ENCODE peak calls at places on chromosomes 4 and X, in eight cellular contexts. I is ovary; C is psoas muscle; O is neural progenitor cell; P is brain microvascular endothelial cell; T is naive thymus-derived CD4-positive, alpha-beta T cell; G is colonic mucosa; A is pancreas. Z is an unnamed sample.

GRCh38 chrX:150007356-150007755 is 69.1 kb upstream of the EOLA2 start:
- DNase-seq in I (no peak), C (no peak), O (no peak), P (no peak), T (no peak), G (no peak), A (no peak), Z (no peak)

GRCh38 chr4:56425518-56425917 is 9.9 kb downstream of the PPAT start:
- DNase-seq in I (no peak), C (no peak), O (no peak), P (no peak), T (no peak), G (no peak), A (no peak), Z (no peak)

GRCh38 chr4:110629780-110630500 is 7.1 kb upstream of the PITX2 start:
- DNase-seq in I (no peak), C (no peak), O (no peak), P (no peak), T (no peak), G (no peak), A (no peak), Z (no peak)

GRCh38 chr4:82823062-82823461 is 24.5 kb upstream of the SCD5 start:
- DNase-seq in I (no peak), C (no peak), O (no peak), P (peak; percentile 73), T (no peak), G (no peak), A (no peak), Z (no peak)

GRCh38 chr4:41967392-41967791 is 14.2 kb upstream of the DCAF4L1 start:
- DNase-seq in I (no peak), C (no peak), O (no peak), P (no peak), T (no peak), G (no peak), A (no peak), Z (no peak)

GRCh38 chrX:70033348-70033747 is 16.4 kb downstream of the AWAT2 start:
- DNase-seq in I (no peak), C (no peak), O (peak; percentile 57), P (peak; percentile 22), T (no peak), G (peak; percentile 20), A (no peak), Z (no peak)

GRCh38 chr4:122012735-122013134 is 60.9 kb upstream of the TRPC3 start:
- DNase-seq in I (no peak), C (no peak), O (no peak), P (peak; percentile 11), T (no peak), G (no peak), A (no peak), Z (no peak)

GRCh38 chrX:30900227-30900626 is 11.2 kb upstream of the TAB3 start:
- DNase-seq in I (no peak), C (no peak), O (no peak), P (no peak), T (no peak), G (no peak), A (no peak), Z (peak; percentile 21)

GRCh38 chr4:56843421-56843899 is 22.0 kb upstream of the SPINK2 start:
- DNase-seq in I (peak; percentile 34), C (no peak), O (no peak), P (no peak), T (no peak), G (no peak), A (no peak), Z (no peak)

GRCh38 chr4:13137400-13137799 is 346.7 kb downstream of the RAB28 start:
- DNase-seq in I (no peak), C (no peak), O (no peak), P (no peak), T (no peak), G (no peak), A (no peak), Z (no peak)

GRCh38 chr4:18318682-18319410 is 297.3 kb upstream of the LCORL start:
- DNase-seq in I (peak; percentile 31), C (peak; percentile 18), O (peak; percentile 15), P (peak; percentile 0), T (no peak), G (no peak), A (peak; percentile 43), Z (no peak)

GRCh38 chrX:104112326-104112951 is at the start of gene ZCCHC18:
- DNase-seq in I (peak; percentile 70), C (peak; percentile 49), O (peak; percentile 91), P (peak; percentile 35), T (peak; percentile 44), G (peak; percentile 28), A (peak; percentile 75), Z (peak; percentile 8)

GRCh38 chr4:54495091-54495490 is 162.7 kb upstream of the KIT start:
- DNase-seq in I (no peak), C (no peak), O (peak; percentile 59), P (peak; percentile 51), T (no peak), G (no peak), A (no peak), Z (no peak)

GRCh38 chr4:15002659-15003440 is 569 bp downstream of the CPEB2 start:
- DNase-seq in I (peak; percentile 77), C (peak; percentile 78), O (peak; percentile 84), P (peak; percentile 88), T (peak; percentile 76), G (peak; percentile 82), A (peak; percentile 84), Z (peak; percentile 19)

GRCh38 chr4:142818476-142818875 is 27.6 kb downstream of the INPP4B start:
- DNase-seq in I (no peak), C (no peak), O (no peak), P (no peak), T (no peak), G (no peak), A (no peak), Z (no peak)

GRCh38 chr4:76639292-76639691 is 204.3 kb downstream of the SHROOM3 start:
- DNase-seq in I (no peak), C (no peak), O (no peak), P (no peak), T (no peak), G (no peak), A (no peak), Z (peak; percentile 83)

GRCh38 chrX:138191998-138192397 is 519.5 kb downstream of the FGF13 start:
- DNase-seq in I (no peak), C (no peak), O (peak; percentile 64), P (peak; percentile 20), T (no peak), G (no peak), A (no peak), Z (no peak)

GRCh38 chrX:9267415-9267814 is 197.4 kb upstream of the TBL1X start:
- DNase-seq in I (no peak), C (no peak), O (no peak), P (no peak), T (no peak), G (no peak), A (no peak), Z (no peak)

GRCh38 chr4:19945501-19945900 is 306.2 kb upstream of the SLIT2 start:
- DNase-seq in I (no peak), C (no peak), O (no peak), P (no peak), T (no peak), G (no peak), A (no peak), Z (no peak)
- H3K27ac ChIP-seq in I (no peak overlapping the region), C (no peak overlapping the region), O (no peak overlapping the region), P (peak overlapping the region; percentile 70), T (no peak overlapping the region), G (no peak overlapping the region), A (no peak overlapping the region), Z (no peak overlapping the region)

GRCh38 chrX:123219916-123220315 is 35.8 kb downstream of the GRIA3 start:
- DNase-seq in I (peak; percentile 26), C (no peak), O (peak; percentile 13), P (no peak), T (no peak), G (no peak), A (no peak), Z (no peak)
- H3K27ac ChIP-seq in I (no peak overlapping the region), C (no peak overlapping the region), O (no peak overlapping the region), P (no peak overlapping the region), T (no peak overlapping the region), G (no peak overlapping the region), A (no peak overlapping the region), Z (no peak overlapping the region)

GRCh38 chr4:88018471-88018870 is 11.0 kb downstream of the PKD2 start:
- DNase-seq in I (no peak), C (peak; percentile 46), O (no peak), P (peak; percentile 43), T (no peak), G (no peak), A (no peak), Z (no peak)
- H3K27ac ChIP-seq in I (peak overlapping the region; percentile 37), C (peak overlapping the region; percentile 62), O (no peak overlapping the region), P (peak overlapping the region; percentile 92), T (no peak overlapping the region), G (peak overlapping the region; percentile 72), A (no peak overlapping the region), Z (peak overlapping the region; percentile 59)

GRCh38 chr4:152185786-152186540 is 349.9 kb downstream of the FBXW7 start:
- DNase-seq in I (no peak), C (no peak), O (no peak), P (no peak), T (no peak), G (no peak), A (no peak), Z (no peak)
- H3K27ac ChIP-seq in I (no peak overlapping the region), C (no peak overlapping the region), O (no peak overlapping the region), P (no peak overlapping the region), T (no peak overlapping the region), G (no peak overlapping the region), A (no peak overlapping the region), Z (no peak overlapping the region)

GRCh38 chr4:7519638-7520373 is 85.1 kb upstream of the PSAPL1 start:
- DNase-seq in I (no peak), C (no peak), O (peak; percentile 32), P (no peak), T (no peak), G (no peak), A (no peak), Z (no peak)
- H3K27ac ChIP-seq in I (no peak overlapping the region), C (no peak overlapping the region), O (no peak overlapping the region), P (no peak overlapping the region), T (no peak overlapping the region), G (no peak overlapping the region), A (no peak overlapping the region), Z (peak overlapping the region; percentile 18)

Z was measured in RWPE1.